ENCODE peak calls at places on chromosomes 4 and X, in ten cellular contexts. F is fibroblast of mammary gland; D is T-helper 22 cell; Q is endothelial cell of umbilical vein; L is uterus; N is A549; M is effector CD4-positive, alpha-beta T cell; X is lower leg skin; J is cardiac fibroblast; K is hepatocyte. S is an unnamed sample.

GRCh38 chr4:171846232-171846631 is 33.0 kb downstream of the GALNTL6 start:
- DNase-seq in F (peak), D (no peak), Q (peak), L (no peak), N (peak), M (no peak), X (no peak), J (peak), K (peak), S (peak)

GRCh38 chr4:23685481-23685880 is 204.4 kb downstream of the PPARGC1A start:
- DNase-seq in F (no peak), D (no peak), Q (no peak), L (no peak), N (no peak), M (no peak), X (no peak), J (no peak), K (no peak), S (no peak)

GRCh38 chrX:14934423-14934822 is 61.2 kb downstream of the MOSPD2 start:
- DNase-seq in F (no peak), D (no peak), Q (no peak), L (no peak), N (no peak), M (no peak), X (no peak), J (peak), K (no peak), S (no peak)

GRCh38 chr4:153523941-153524386 is 57.8 kb downstream of the TMEM131L start:
- DNase-seq in F (no peak), D (no peak), Q (no peak), L (no peak), N (no peak), M (no peak), X (no peak), J (no peak), K (no peak), S (no peak)

GRCh38 chr4:32672369-32672768 is 1952.2 kb downstream of the PCDH7 start:
- DNase-seq in F (no peak), D (no peak), Q (no peak), L (no peak), N (no peak), M (no peak), X (no peak), J (no peak), K (no peak), S (no peak)

GRCh38 chrX:63513825-63514574 is 162.9 kb upstream of the SPIN4 start:
- DNase-seq in F (peak), D (no peak), Q (peak), L (no peak), N (no peak), M (no peak), X (no peak), J (peak), K (no peak), S (peak)

GRCh38 chrX:25717122-25717521 is 421.0 kb upstream of the MAGEB18 start:
- DNase-seq in F (no peak), D (no peak), Q (no peak), L (no peak), N (no peak), M (no peak), X (no peak), J (no peak), K (no peak), S (no peak)

GRCh38 chr4:89539374-89539773 is 231.8 kb upstream of the GPRIN3 start:
- DNase-seq in F (peak), D (no peak), Q (peak), L (no peak), N (peak), M (no peak), X (no peak), J (peak), K (peak), S (peak)

GRCh38 chr4:801436-802124 is 24.3 kb downstream of the CPLX1 start:
- DNase-seq in F (no peak), D (no peak), Q (no peak), L (no peak), N (no peak), M (no peak), X (no peak), J (no peak), K (no peak), S (no peak)

GRCh38 chrX:15915959-15916703 is 61.5 kb upstream of the AP1S2 start:
- DNase-seq in F (peak), D (no peak), Q (no peak), L (no peak), N (no peak), M (no peak), X (no peak), J (peak), K (no peak), S (no peak)

GRCh38 chr4:121551881-121552280 is 144.9 kb downstream of the ANXA5 start:
- DNase-seq in F (peak), D (no peak), Q (peak), L (no peak), N (no peak), M (no peak), X (no peak), J (no peak), K (no peak), S (peak)

GRCh38 chr4:79364048-79364447 is 38.2 kb upstream of the NAA11 start:
- DNase-seq in F (no peak), D (no peak), Q (no peak), L (no peak), N (no peak), M (no peak), X (no peak), J (no peak), K (no peak), S (no peak)

S was measured in LHCN-M2.